ENCODE peak calls at places on chromosomes 5 and 9, in five cellular contexts. U is IMR-90, A is K562, T is mammary epithelial cell, R is HepG2. K is an unnamed sample. For H3K4me1, the result is how much of the 10 kb centered on the place peaks cover.

GRCh38 chr5:176425791-176426190 is 9.5 kb upstream of the CLTB start:
- DNase-seq in U (no peak), A (no peak), T (no peak), R (no peak), K (no peak)

GRCh38 chr5:116088062-116088461 is 3.2 kb downstream of the COMMD10 start:
- DNase-seq in U (no peak), A (no peak), T (no peak), R (no peak), K (no peak)

GRCh38 chr9:131019387-131020239 is 10.6 kb downstream of the LAMC3 start:
- DNase-seq in U (no peak), A (peak), T (no peak), R (no peak), K (no peak)

GRCh38 chr5:125045647-125046046 is 299.2 kb upstream of the ZNF608 start:
- DNase-seq in U (peak), A (no peak), T (no peak), R (no peak), K (no peak)

GRCh38 chr5:4089087-4089486 is 493.5 kb downstream of the IRX1 start:
- DNase-seq in U (no peak), A (no peak), T (peak), R (no peak), K (no peak)

GRCh38 chr9:108521063-108521462 is 334.7 kb downstream of the ACTL7B start:
- DNase-seq in U (peak), A (no peak), T (peak), R (no peak), K (no peak)

GRCh38 chr5:133396724-133397123 is 215.6 kb downstream of the FSTL4 start:
- DNase-seq in U (no peak), A (no peak), T (no peak), R (no peak), K (no peak)

GRCh38 chr5:43773032-43773830 is 170.3 kb downstream of the NNT start:
- DNase-seq in U (peak), A (no peak), T (peak), R (peak), K (peak)

GRCh38 chr5:10762178-10762775 is 1.2 kb upstream of the DAP start:
- DNase-seq in U (no peak), A (no peak), T (no peak), R (no peak), K (no peak)

GRCh38 chr9:107739601-107740082 is 250.1 kb upstream of the KLF4 start:
- DNase-seq in U (peak), A (no peak), T (peak), R (no peak), K (no peak)

GRCh38 chr5:19655587-19655986 is 332.4 kb downstream of the CDH18 start:
- DNase-seq in U (no peak), A (no peak), T (no peak), R (no peak), K (no peak)

GRCh38 chr5:133245191-133246052 is 193.6 kb downstream of the HSPA4 start:
- DNase-seq in U (peak), A (peak), T (peak), R (peak), K (no peak)

GRCh38 chr5:8376478-8376877 is 507.5 kb downstream of the MTRR start:
- DNase-seq in U (no peak), A (no peak), T (no peak), R (no peak), K (no peak)

GRCh38 chr9:16884952-16885513 is 14.6 kb upstream of the BNC2 start:
- DNase-seq in U (peak), A (no peak), T (no peak), R (no peak), K (no peak)

GRCh38 chr5:139833525-139833924 is 37.9 kb downstream of the PSD2 start:
- DNase-seq in U (no peak), A (no peak), T (no peak), R (no peak), K (no peak)

GRCh38 chr9:70484232-70485130 is 70.0 kb upstream of the KLF9 start:
- DNase-seq in U (peak), A (peak), T (peak), R (peak), K (peak)

GRCh38 chr9:123406691-123407536 is 50.9 kb downstream of the CRB2 start:
- DNase-seq in U (peak), A (peak), T (no peak), R (no peak), K (no peak)

GRCh38 chr9:26524225-26524624 is 368.4 kb downstream of the CAAP1 start:
- DNase-seq in U (no peak), A (no peak), T (no peak), R (no peak), K (no peak)

GRCh38 chr5:109965634-109966033 is 275.9 kb downstream of the MAN2A1 start:
- DNase-seq in U (no peak), A (no peak), T (no peak), R (no peak), K (no peak)

GRCh38 chr9:14750871-14751270 is 28.3 kb upstream of the CER1 start:
- DNase-seq in U (no peak), A (no peak), T (no peak), R (no peak), K (no peak)

GRCh38 chr5:87277279-87277835 is 9.7 kb downstream of the RASA1 start:
- DNase-seq in U (peak), A (no peak), T (no peak), R (no peak), K (no peak)

GRCh38 chr5:180047667-180048066 is 23.9 kb downstream of the RNF130 start:
- DNase-seq in U (no peak), A (no peak), T (no peak), R (no peak), K (no peak)

GRCh38 chr9:122225323-122226141 is 3.2 kb downstream of the LHX6 start:
- DNase-seq in U (no peak), A (no peak), T (no peak), R (no peak), K (no peak)

GRCh38 chr5:99866740-99867139 is 668.4 kb upstream of the FAM174A start:
- DNase-seq in U (no peak), A (no peak), T (no peak), R (no peak), K (no peak)

GRCh38 chr9:115746496-115746895 is 407.1 kb upstream of the PAPPA start:
- DNase-seq in U (no peak), A (no peak), T (no peak), R (no peak), K (no peak)

GRCh38 chr9:110224583-110224982 is 16.6 kb upstream of the C9orf152 start:
- DNase-seq in U (no peak), A (no peak), T (no peak), R (no peak), K (no peak)

GRCh38 chr9:70177121-70177520 is 81.7 kb upstream of the SMC5 start:
- DNase-seq in U (peak), A (no peak), T (peak), R (peak), K (no peak)

GRCh38 chr9:130694205-130694604 is 625 bp downstream of the EXOSC2 start:
- DNase-seq in U (no peak), A (no peak), T (no peak), R (no peak), K (peak)

GRCh38 chr9:27701664-27702063 is 128.4 kb upstream of the C9orf72 start:
- DNase-seq in U (no peak), A (no peak), T (no peak), R (no peak), K (no peak)

GRCh38 chr9:16950051-16950450 is 79.6 kb upstream of the BNC2 start:
- DNase-seq in U (no peak), A (no peak), T (no peak), R (no peak), K (no peak)

DNA sequence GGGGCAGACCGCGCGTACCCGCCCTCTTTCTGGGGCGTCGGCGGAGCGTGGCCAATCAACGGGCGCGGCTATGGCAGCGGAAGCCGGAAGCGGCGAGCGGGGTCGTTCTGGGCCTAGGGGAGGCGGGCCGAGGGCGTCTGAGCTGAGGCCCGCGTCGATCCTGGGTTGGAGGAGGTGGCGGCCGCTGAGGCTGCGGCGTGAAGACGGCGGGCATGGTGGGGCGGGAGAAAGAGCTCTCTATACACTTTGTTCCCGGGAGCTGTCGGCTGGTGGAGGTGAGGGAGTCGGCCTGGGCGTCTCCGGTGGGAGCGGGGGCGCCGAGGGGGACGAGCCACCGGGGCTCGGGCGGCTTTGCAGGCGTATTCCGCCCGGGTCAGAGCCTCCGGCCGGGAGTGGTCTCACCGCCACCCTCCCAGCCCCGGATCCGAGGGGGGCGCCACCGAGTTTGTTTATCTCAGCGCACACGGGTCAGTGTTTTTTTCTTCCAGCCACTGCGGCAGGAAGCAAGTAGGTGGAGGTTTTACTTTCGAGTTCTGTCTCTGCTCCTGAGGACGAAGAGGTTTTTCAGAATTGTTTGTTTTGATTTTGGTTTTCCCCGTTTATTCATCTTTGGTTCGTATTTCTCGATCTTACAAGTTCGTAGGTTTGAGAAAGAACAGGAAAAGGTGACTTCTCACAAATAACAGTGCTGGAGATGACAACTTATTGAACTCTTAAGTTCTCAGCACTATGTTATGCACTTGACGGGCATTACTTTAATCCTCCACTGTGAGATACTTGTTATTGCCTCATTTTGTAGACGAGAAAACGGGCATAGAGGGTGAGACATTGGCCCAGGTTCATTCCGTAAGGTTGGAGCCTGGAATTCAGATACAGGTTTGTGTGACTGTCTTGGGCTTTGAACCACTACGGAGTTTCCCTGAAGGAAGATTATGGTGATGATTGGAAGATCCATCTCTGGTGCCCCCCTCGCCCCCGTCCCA is at the start of gene MAT2B:
- DNase-seq in U (peak), A (peak), T (peak), R (peak), K (peak)
- H3K4me1 ChIP-seq in U (under half), A (under half), T (under half), R (under half), K (under half)

DNA sequence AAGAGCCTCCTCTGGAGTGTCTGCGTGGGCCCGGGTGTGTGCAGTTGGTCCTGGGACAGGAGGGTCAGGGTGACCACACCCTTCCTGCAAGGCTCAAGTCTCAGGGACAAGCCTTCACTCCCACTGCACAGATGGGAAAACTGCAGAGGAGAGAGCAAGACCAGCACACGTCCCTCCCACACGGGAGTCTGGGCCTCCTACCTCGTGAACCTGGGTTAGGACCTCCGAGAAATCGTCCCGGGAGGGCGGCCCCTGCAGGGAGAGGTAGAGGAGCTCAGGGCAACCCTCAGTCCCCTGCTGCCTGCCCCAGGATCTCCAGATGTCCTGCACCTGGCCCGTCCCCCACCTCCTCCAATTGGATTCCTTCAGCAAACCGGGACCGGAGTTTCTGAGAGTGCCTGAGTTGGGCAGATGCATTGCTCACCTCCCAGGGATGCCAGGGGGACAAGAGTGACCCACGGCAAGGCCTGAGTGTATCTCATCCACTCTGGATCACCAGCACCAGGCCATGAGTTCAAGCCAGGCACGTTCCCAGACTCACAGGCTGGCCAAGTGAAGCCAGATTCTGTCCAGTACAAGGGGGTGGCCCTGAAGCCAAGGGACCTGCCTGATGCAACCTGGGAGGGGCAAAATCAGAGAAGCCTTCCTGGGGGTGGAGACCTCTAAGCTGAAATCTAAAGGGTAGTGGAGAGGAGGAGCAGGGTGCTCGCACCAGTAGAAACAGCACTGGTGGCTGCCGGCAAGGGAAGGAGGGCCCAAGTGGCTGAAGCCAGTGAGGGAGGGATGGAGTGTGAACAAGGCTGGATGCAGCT is 2.1 kb downstream of the PIP5KL1 start:
- DNase-seq in U (no peak), A (no peak), T (no peak), R (no peak), K (no peak)
- H3K4me2 ChIP-seq in U (no peak), A (peak), T (peak), R (peak), K (peak)

GRCh38 chr9:97918641-97919040 is 3.7 kb downstream of the TRMO start:
- DNase-seq in U (no peak), A (no peak), T (no peak), R (no peak), K (no peak)
- H3K4me1 ChIP-seq in U (under half), A (under half), T (under half), R (under half), K (under half)

GRCh38 chr9:133862585-133863041 is 124.5 kb upstream of the SARDH start:
- DNase-seq in U (no peak), A (no peak), T (no peak), R (no peak), K (no peak)
- H3K4me2 ChIP-seq in U (no peak), A (no peak), T (no peak), R (no peak), K (no peak)

DNA sequence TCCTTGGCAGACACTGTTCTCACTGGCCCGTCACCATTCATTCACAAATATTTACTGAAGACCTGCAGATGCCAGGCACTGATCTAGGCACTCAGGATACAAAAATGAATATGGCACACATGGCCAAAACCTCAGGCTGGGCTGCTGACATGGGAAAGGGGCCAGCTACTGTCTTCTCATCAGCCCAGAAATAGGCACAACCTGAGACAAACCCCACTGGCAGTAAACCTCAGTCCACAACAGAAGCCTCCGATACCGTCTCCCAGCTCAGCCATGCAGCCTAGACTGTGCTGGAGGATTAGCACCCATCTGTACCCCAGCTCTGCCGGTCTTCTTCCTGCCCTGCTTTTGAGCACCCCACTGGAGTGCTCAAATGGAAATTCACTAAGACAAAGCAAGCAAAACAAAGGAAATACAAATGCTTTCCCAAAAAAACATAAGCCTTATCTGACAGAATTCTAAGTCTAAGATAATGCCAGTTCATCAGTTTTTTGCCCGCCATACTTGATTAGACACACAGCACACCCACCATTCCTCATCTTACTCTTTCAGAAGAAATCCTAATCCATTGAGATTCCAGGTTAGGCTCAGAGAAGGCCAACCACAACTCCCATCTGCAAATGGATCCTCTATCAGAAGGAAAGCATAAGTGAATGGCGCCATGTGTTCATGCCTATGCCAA is 8.2 kb downstream of the P4HA2 start:
- DNase-seq in U (no peak), A (no peak), T (no peak), R (no peak), K (no peak)
- H3K4me1 ChIP-seq in U (under half), A (under half), T (half or more), R (under half), K (under half)

DNA sequence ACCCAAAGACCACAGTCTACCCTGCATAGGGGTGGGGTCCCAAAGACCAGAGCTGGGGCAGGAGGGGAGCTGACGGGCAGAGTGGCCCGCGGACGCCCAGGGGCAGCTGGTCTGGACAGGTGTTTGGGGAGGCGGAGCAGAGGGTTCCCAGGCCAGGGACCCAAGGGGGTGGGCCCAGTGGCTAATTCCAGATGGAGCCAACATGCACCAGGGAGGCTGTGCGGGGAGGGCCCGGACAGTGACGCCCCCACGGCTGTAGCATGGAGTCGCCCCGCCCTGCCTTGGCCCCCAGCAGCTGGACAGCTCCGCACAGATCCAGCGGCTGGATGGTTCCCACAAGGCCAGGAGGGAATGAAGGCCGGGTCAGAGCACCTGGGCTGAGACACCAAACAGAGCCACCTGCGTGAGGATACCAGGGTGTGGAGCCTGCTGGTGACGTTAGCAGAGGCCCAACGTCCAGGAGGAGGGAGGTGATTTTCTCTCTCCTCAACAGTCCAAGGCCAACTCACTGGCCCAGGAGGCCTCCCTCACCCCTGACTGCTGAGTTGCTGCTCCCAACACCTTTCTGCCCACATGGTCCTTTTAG is 55.3 kb upstream of the EGFL7 start:
- DNase-seq in U (no peak), A (peak), T (no peak), R (no peak), K (no peak)
- H3K4me2 ChIP-seq in U (no peak), A (no peak), T (no peak), R (no peak), K (no peak)